ENCODE peak calls at places on chromosomes 6 and 20, in six cellular contexts. One of them, this sample, is unnamed.
A peak's percentile ranks its signal among the peaks of the same experiment; 100 is the strongest.

GRCh38 chr6:108667984-108668383 is 107.3 kb downstream of the FOXO3 start:
- DNase-seq in tibial artery: no peak
- DNase-seq in progenitor cell of endocrine pancreas: no peak
- DNase-seq in brain microvascular endothelial cell: peak; percentile 47
- DNase-seq in upper lobe of right lung: no peak
- DNase-seq in omental fat pad: no peak
- DNase-seq in this sample: no peak

GRCh38 chr6:21371676-21372161 is 221.8 kb upstream of the SOX4 start:
- DNase-seq in tibial artery: no peak
- DNase-seq in progenitor cell of endocrine pancreas: no peak
- DNase-seq in brain microvascular endothelial cell: no peak
- DNase-seq in upper lobe of right lung: no peak
- DNase-seq in omental fat pad: no peak
- DNase-seq in this sample: no peak

GRCh38 chr6:16346831-16347230 is 108.4 kb downstream of the GMPR start:
- DNase-seq in tibial artery: no peak
- DNase-seq in progenitor cell of endocrine pancreas: no peak
- DNase-seq in brain microvascular endothelial cell: no peak
- DNase-seq in upper lobe of right lung: no peak
- DNase-seq in omental fat pad: no peak
- DNase-seq in this sample: no peak

GRCh38 chr6:72861935-72862432 is 240.1 kb downstream of the KCNQ5 start:
- DNase-seq in tibial artery: peak; percentile 52
- DNase-seq in progenitor cell of endocrine pancreas: no peak
- DNase-seq in brain microvascular endothelial cell: peak; percentile 6
- DNase-seq in upper lobe of right lung: no peak
- DNase-seq in omental fat pad: no peak
- DNase-seq in this sample: no peak

GRCh38 chr6:1739680-1740079 is 130.0 kb downstream of the FOXC1 start:
- DNase-seq in tibial artery: no peak
- DNase-seq in progenitor cell of endocrine pancreas: no peak
- DNase-seq in brain microvascular endothelial cell: no peak
- DNase-seq in upper lobe of right lung: no peak
- DNase-seq in omental fat pad: no peak
- DNase-seq in this sample: no peak

GRCh38 chr20:57389695-57390603 is 1.2 kb upstream of the RBM38 start:
- DNase-seq in tibial artery: peak; percentile 23
- DNase-seq in progenitor cell of endocrine pancreas: no peak
- DNase-seq in brain microvascular endothelial cell: no peak
- DNase-seq in upper lobe of right lung: peak; percentile 68
- DNase-seq in omental fat pad: no peak
- DNase-seq in this sample: peak; percentile 54

GRCh38 chr6:119312875-119313338 is 36.7 kb downstream of the MAN1A1 start:
- DNase-seq in tibial artery: no peak
- DNase-seq in progenitor cell of endocrine pancreas: no peak
- DNase-seq in brain microvascular endothelial cell: no peak
- DNase-seq in upper lobe of right lung: no peak
- DNase-seq in omental fat pad: no peak
- DNase-seq in this sample: no peak

GRCh38 chr6:45148711-45149341 is 179.3 kb upstream of the RUNX2 start:
- DNase-seq in tibial artery: no peak
- DNase-seq in progenitor cell of endocrine pancreas: no peak
- DNase-seq in brain microvascular endothelial cell: no peak
- DNase-seq in upper lobe of right lung: no peak
- DNase-seq in omental fat pad: no peak
- DNase-seq in this sample: no peak

GRCh38 chr6:24631671-24632070 is 14.3 kb downstream of the KIAA0319 start:
- DNase-seq in tibial artery: no peak
- DNase-seq in progenitor cell of endocrine pancreas: no peak
- DNase-seq in brain microvascular endothelial cell: no peak
- DNase-seq in upper lobe of right lung: no peak
- DNase-seq in omental fat pad: no peak
- DNase-seq in this sample: no peak

GRCh38 chr20:20956586-20956985 is 149.6 kb downstream of the LINC00237 start:
- DNase-seq in tibial artery: no peak
- DNase-seq in progenitor cell of endocrine pancreas: no peak
- DNase-seq in brain microvascular endothelial cell: no peak
- DNase-seq in upper lobe of right lung: no peak
- DNase-seq in omental fat pad: no peak
- DNase-seq in this sample: no peak

GRCh38 chr20:41365785-41366545 is 653 bp downstream of the EMILIN3 start:
- DNase-seq in tibial artery: no peak
- DNase-seq in progenitor cell of endocrine pancreas: no peak
- DNase-seq in brain microvascular endothelial cell: no peak
- DNase-seq in upper lobe of right lung: no peak
- DNase-seq in omental fat pad: no peak
- DNase-seq in this sample: no peak

GRCh38 chr6:161080263-161080970 is 88.8 kb downstream of the MAP3K4 start:
- DNase-seq in tibial artery: no peak
- DNase-seq in progenitor cell of endocrine pancreas: no peak
- DNase-seq in brain microvascular endothelial cell: no peak
- DNase-seq in upper lobe of right lung: no peak
- DNase-seq in omental fat pad: no peak
- DNase-seq in this sample: no peak

GRCh38 chr6:157091243-157091642 is 232.1 kb downstream of the TMEM242 start:
- DNase-seq in tibial artery: no peak
- DNase-seq in progenitor cell of endocrine pancreas: no peak
- DNase-seq in brain microvascular endothelial cell: no peak
- DNase-seq in upper lobe of right lung: no peak
- DNase-seq in omental fat pad: no peak
- DNase-seq in this sample: no peak

GRCh38 chr6:126228001-126228791 is 111.7 kb upstream of the CENPW start:
- DNase-seq in tibial artery: no peak
- DNase-seq in progenitor cell of endocrine pancreas: no peak
- DNase-seq in brain microvascular endothelial cell: no peak
- DNase-seq in upper lobe of right lung: no peak
- DNase-seq in omental fat pad: no peak
- DNase-seq in this sample: no peak

GRCh38 chr6:4553387-4553786 is 222.8 kb upstream of the CDYL start:
- DNase-seq in tibial artery: no peak
- DNase-seq in progenitor cell of endocrine pancreas: no peak
- DNase-seq in brain microvascular endothelial cell: no peak
- DNase-seq in upper lobe of right lung: no peak
- DNase-seq in omental fat pad: no peak
- DNase-seq in this sample: no peak

GRCh38 chr20:49424536-49424935 is 57.9 kb downstream of the KCNB1 start:
- DNase-seq in tibial artery: no peak
- DNase-seq in progenitor cell of endocrine pancreas: no peak
- DNase-seq in brain microvascular endothelial cell: no peak
- DNase-seq in upper lobe of right lung: no peak
- DNase-seq in omental fat pad: no peak
- DNase-seq in this sample: no peak

GRCh38 chr6:138509371-138509770 is 10.1 kb upstream of the NHSL1 start:
- DNase-seq in tibial artery: no peak
- DNase-seq in progenitor cell of endocrine pancreas: no peak
- DNase-seq in brain microvascular endothelial cell: peak; percentile 46
- DNase-seq in upper lobe of right lung: no peak
- DNase-seq in omental fat pad: no peak
- DNase-seq in this sample: no peak

GRCh38 chr6:153625089-153625488 is 414.0 kb upstream of the OPRM1 start:
- DNase-seq in tibial artery: no peak
- DNase-seq in progenitor cell of endocrine pancreas: no peak
- DNase-seq in brain microvascular endothelial cell: peak; percentile 25
- DNase-seq in upper lobe of right lung: no peak
- DNase-seq in omental fat pad: peak; percentile 27
- DNase-seq in this sample: no peak

GRCh38 chr20:63536997-63537524 is at the start of gene PTK6:
- DNase-seq in tibial artery: peak; percentile 45
- DNase-seq in progenitor cell of endocrine pancreas: no peak
- DNase-seq in brain microvascular endothelial cell: no peak
- DNase-seq in upper lobe of right lung: peak; percentile 93
- DNase-seq in omental fat pad: no peak
- DNase-seq in this sample: no peak

GRCh38 chr6:17884501-17885039 is 102.9 kb downstream of the KIF13A start:
- DNase-seq in tibial artery: no peak
- DNase-seq in progenitor cell of endocrine pancreas: no peak
- DNase-seq in brain microvascular endothelial cell: no peak
- DNase-seq in upper lobe of right lung: no peak
- DNase-seq in omental fat pad: no peak
- DNase-seq in this sample: no peak

GRCh38 chr6:134172020-134172766 is 119.8 kb upstream of the SLC2A12 start:
- DNase-seq in tibial artery: no peak
- DNase-seq in progenitor cell of endocrine pancreas: no peak
- DNase-seq in brain microvascular endothelial cell: no peak
- DNase-seq in upper lobe of right lung: no peak
- DNase-seq in omental fat pad: no peak
- DNase-seq in this sample: no peak

GRCh38 chr6:126888727-126889725 is 229.4 kb upstream of the RSPO3 start:
- DNase-seq in tibial artery: no peak
- DNase-seq in progenitor cell of endocrine pancreas: no peak
- DNase-seq in brain microvascular endothelial cell: no peak
- DNase-seq in upper lobe of right lung: no peak
- DNase-seq in omental fat pad: no peak
- DNase-seq in this sample: no peak

GRCh38 chr6:29507319-29507718 is 19.6 kb upstream of the MAS1L start:
- DNase-seq in tibial artery: no peak
- DNase-seq in progenitor cell of endocrine pancreas: no peak
- DNase-seq in brain microvascular endothelial cell: no peak
- DNase-seq in upper lobe of right lung: no peak
- DNase-seq in omental fat pad: no peak
- DNase-seq in this sample: no peak

GRCh38 chr6:29509711-29510110 is 22.0 kb upstream of the MAS1L start:
- DNase-seq in tibial artery: no peak
- DNase-seq in progenitor cell of endocrine pancreas: no peak
- DNase-seq in brain microvascular endothelial cell: no peak
- DNase-seq in upper lobe of right lung: no peak
- DNase-seq in omental fat pad: no peak
- DNase-seq in this sample: no peak

GRCh38 chr6:29510746-29511300 is 23.1 kb upstream of the MAS1L start:
- DNase-seq in tibial artery: no peak
- DNase-seq in progenitor cell of endocrine pancreas: no peak
- DNase-seq in brain microvascular endothelial cell: no peak
- DNase-seq in upper lobe of right lung: no peak
- DNase-seq in omental fat pad: no peak
- DNase-seq in this sample: no peak

GRCh38 chr6:29509239-29509638 is 21.5 kb upstream of the MAS1L start:
- DNase-seq in tibial artery: no peak
- DNase-seq in progenitor cell of endocrine pancreas: no peak
- DNase-seq in brain microvascular endothelial cell: no peak
- DNase-seq in upper lobe of right lung: no peak
- DNase-seq in omental fat pad: no peak
- DNase-seq in this sample: no peak

DNA sequence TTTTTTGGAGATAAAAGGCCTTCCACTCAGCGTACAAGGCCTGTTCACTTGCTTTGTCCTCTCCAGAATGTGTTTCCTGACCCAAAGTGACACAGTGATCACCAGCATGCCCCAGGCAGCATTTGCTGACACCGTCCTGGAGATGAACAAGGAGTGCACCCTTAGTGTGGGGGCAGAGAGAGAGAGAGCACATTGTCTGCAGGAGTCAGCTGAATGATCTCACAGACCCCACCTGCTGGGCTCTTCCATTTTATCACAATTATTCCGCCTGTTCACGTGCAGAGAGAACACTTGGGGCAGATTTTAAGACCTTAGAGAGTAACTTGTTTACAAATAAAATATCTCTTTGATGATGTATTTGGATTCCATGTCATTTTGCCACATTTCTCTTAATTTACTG is 22.4 kb upstream of the MAS1L start:
- DNase-seq in tibial artery: no peak
- DNase-seq in progenitor cell of endocrine pancreas: no peak
- DNase-seq in brain microvascular endothelial cell: no peak
- DNase-seq in upper lobe of right lung: no peak
- DNase-seq in omental fat pad: no peak
- DNase-seq in this sample: no peak
- TF ChIP-seq CTCF in tibial artery: no peak
- TF ChIP-seq CTCF in progenitor cell of endocrine pancreas: no peak
- TF ChIP-seq CTCF in brain microvascular endothelial cell: peak; percentile 25
- TF ChIP-seq CTCF in upper lobe of right lung: no peak
- TF ChIP-seq CTCF in omental fat pad: no peak
- TF ChIP-seq CTCF in this sample: no peak

DNA sequence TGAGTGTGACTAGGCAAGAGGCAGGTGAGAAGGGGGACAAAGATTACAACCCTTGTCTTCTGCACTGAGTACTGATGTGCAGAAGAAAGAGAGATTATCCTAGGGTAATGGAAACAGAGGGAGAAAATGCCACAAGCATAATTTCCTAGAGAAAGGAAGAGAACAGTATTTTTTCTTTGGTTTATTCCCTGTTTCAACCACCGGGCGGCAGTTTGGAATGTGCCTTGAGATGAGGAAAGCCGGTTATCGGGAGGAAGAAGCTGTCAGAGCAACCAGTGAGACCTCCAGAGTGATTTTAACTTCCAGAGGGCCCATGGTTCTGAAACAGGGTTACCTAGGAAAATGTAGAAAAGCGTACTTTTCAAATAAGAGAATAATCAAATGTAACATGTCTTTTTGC is 121.4 kb downstream of the REV3L start:
- DNase-seq in tibial artery: peak; percentile 35
- DNase-seq in progenitor cell of endocrine pancreas: no peak
- DNase-seq in brain microvascular endothelial cell: peak; percentile 54
- DNase-seq in upper lobe of right lung: no peak
- DNase-seq in omental fat pad: no peak
- DNase-seq in this sample: no peak
- TF ChIP-seq CTCF in tibial artery: peak; percentile 38
- TF ChIP-seq CTCF in progenitor cell of endocrine pancreas: peak; percentile 60
- TF ChIP-seq CTCF in brain microvascular endothelial cell: peak; percentile 69
- TF ChIP-seq CTCF in upper lobe of right lung: peak; percentile 42
- TF ChIP-seq CTCF in omental fat pad: no peak
- TF ChIP-seq CTCF in this sample: no peak

DNA sequence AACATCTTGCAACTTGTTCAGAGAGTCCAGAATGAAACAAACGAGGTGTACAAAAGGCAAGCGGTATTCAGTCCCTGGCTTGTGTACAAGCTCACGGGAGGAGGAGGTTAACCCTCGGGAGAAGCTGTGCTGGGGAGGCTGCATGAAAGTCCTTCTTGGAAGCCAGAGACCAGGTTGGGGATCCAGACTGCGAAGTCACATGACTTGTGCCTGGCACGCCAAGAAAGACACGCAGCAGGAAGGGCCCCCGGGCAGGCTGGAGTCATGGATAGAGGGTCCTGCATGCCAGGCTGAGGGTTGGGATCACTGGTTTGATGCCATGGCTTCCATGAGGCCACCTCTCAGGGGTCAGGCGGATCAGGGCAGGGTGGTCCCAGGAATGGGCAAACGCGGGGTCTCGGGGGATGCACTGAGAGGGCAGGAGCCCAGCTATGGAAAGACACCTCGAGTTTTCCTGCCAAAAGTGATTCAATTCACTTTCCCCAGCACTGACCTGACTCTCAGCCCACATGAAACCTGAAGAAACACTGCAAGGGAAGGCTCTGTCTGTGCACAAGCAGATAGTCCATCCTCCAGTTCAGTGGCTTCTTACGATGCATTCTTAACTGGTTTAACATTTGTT is 79.4 kb downstream of the DLL1 start:
- DNase-seq in tibial artery: peak; percentile 8
- DNase-seq in progenitor cell of endocrine pancreas: no peak
- DNase-seq in brain microvascular endothelial cell: no peak
- DNase-seq in upper lobe of right lung: no peak
- DNase-seq in omental fat pad: no peak
- DNase-seq in this sample: no peak
- TF ChIP-seq CTCF in tibial artery: no peak
- TF ChIP-seq CTCF in progenitor cell of endocrine pancreas: no peak
- TF ChIP-seq CTCF in brain microvascular endothelial cell: no peak
- TF ChIP-seq CTCF in upper lobe of right lung: no peak
- TF ChIP-seq CTCF in omental fat pad: no peak
- TF ChIP-seq CTCF in this sample: no peak

DNA sequence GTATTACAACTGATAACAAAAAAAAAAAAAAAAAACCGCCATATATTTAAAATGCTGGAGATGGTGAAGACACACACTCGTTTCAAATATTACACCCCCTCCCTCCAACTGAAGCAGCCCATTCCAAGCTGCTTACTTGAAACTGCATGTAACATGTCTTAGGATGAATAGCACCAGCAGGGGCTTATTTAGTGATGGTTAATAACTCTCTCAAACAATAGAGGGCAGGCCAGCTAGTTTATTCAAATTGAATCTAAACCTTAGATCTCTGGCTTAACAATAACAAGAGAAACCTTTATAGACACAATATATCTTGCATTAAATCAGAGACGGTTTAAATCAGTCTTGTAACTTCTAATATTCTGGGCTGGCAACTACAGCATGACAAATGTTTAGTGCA is 9.3 kb upstream of the JPH2 start:
- DNase-seq in tibial artery: no peak
- DNase-seq in progenitor cell of endocrine pancreas: no peak
- DNase-seq in brain microvascular endothelial cell: no peak
- DNase-seq in upper lobe of right lung: no peak
- DNase-seq in omental fat pad: no peak
- DNase-seq in this sample: no peak
- TF ChIP-seq CTCF in tibial artery: no peak
- TF ChIP-seq CTCF in progenitor cell of endocrine pancreas: no peak
- TF ChIP-seq CTCF in brain microvascular endothelial cell: peak; percentile 34
- TF ChIP-seq CTCF in upper lobe of right lung: no peak
- TF ChIP-seq CTCF in omental fat pad: no peak
- TF ChIP-seq CTCF in this sample: no peak

This sample was measured in natural killer cell.